ENCODE peak calls at places on chromosomes 3 and 15, in four cellular contexts. H is left ventricle myocardium inferior, R is tibial artery, B is upper lobe of right lung. Q is an unnamed sample.

GRCh38 chr3:111737712-111738097 is 121.4 kb upstream of the PHLDB2 start:
- DNase-seq in R (peak; percentile 83), B (no peak), H (peak; percentile 31), Q (peak; percentile 98)

GRCh38 chr3:52451237-52452083 is 2.4 kb downstream of the TNNC1 start:
- DNase-seq in H (peak; percentile 16), R (no peak), B (peak; percentile 56), Q (no peak)

GRCh38 chr3:123609063-123609462 is 24.2 kb upstream of the HACD2 start:
- DNase-seq in B (no peak), H (no peak), R (no peak), Q (no peak)

GRCh38 chr3:72924055-72924454 is 36.2 kb downstream of the GXYLT2 start:
- DNase-seq in B (no peak), R (no peak), H (no peak), Q (no peak)

GRCh38 chr3:175702956-175703355 is 843.8 kb downstream of the NAALADL2 start:
- DNase-seq in B (no peak), R (no peak), H (no peak), Q (no peak)

GRCh38 chr15:71790081-71790480 is 20.3 kb upstream of the NR2E3 start:
- DNase-seq in H (no peak), R (peak; percentile 61), B (peak; percentile 45), Q (peak; percentile 75)

GRCh38 chr15:66474140-66474539 is 23.4 kb downstream of the SNAPC5 start:
- DNase-seq in B (no peak), R (no peak), H (no peak), Q (no peak)

GRCh38 chr3:12750223-12750622 is 8.8 kb downstream of the TMEM40 start:
- DNase-seq in R (peak; percentile 71), B (no peak), H (peak; percentile 55), Q (peak; percentile 56)

GRCh38 chr3:24482306-24482705 is 12.3 kb downstream of the THRB start:
- DNase-seq in B (no peak), H (no peak), R (no peak), Q (no peak)

GRCh38 chr3:106560451-106560966 is 691.7 kb upstream of the CBLB start:
- DNase-seq in H (no peak), B (no peak), R (no peak), Q (peak; percentile 36)

GRCh38 chr3:106570426-106570825 is 701.6 kb upstream of the CBLB start:
- DNase-seq in H (no peak), B (no peak), R (no peak), Q (no peak)

DNA sequence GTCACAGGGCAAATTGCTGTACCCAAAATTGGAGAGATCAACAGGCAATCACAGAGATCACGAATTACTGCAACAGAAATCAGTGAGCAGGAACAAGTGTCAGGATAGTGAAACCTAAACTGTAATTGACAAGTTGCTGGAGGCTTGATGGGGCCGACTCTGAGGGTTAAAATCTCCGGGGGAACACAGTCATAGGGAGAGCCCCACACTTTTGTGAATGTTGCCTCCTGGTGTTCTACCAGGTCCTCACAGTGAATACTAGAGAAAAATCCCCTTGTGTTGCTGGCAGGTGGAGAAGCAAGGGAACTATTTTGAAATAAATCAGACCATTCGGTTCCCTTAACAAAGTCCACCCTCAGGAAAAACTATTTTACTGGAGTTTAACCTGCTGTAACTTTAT is 697.5 kb upstream of the CBLB start:
- DNase-seq in H (no peak), B (no peak), R (no peak), Q (no peak)
- TF ChIP-seq CTCF in H (no peak), B (no peak), R (no peak), Q (peak; percentile 20)

GRCh38 chr3:100609963-100610362 is 562 bp downstream of the ADGRG7 start:
- DNase-seq in H (no peak), R (no peak), B (no peak), Q (no peak)

GRCh38 chr3:100606894-100607512 is 2.4 kb upstream of the ADGRG7 start:
- DNase-seq in R (no peak), H (no peak), B (no peak), Q (no peak)

GRCh38 chr3:100611221-100611620 is 1.8 kb downstream of the ADGRG7 start:
- DNase-seq in R (no peak), B (no peak), H (no peak), Q (no peak)

GRCh38 chr3:100605358-100605757 is 4.0 kb upstream of the ADGRG7 start:
- DNase-seq in H (no peak), R (no peak), B (no peak), Q (no peak)

DNA sequence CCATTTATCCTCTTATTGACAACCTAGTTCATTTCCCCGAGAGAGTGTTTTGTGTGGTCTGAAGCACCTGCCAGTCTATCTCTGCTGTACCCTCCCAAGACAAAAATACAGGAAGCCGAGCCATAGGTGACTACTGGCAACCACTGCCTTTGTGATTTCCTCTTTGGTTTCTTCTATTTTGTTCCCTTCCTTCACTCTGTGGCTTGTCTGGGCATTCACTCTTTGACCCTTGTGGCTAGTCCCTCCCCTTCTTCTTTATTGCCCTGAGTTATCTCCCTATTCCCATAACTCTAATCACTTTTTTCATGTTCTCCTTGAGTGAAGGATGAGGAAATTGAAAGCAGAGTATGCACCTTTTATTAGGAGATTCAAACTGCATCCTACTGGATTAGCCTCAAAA is at the start of gene ADGRG7:
- DNase-seq in R (no peak), H (no peak), B (no peak), Q (no peak)
- H3K4me3 ChIP-seq in R (no peak within 1 kb of the TSS), H (no peak within 1 kb of the TSS), B (no peak within 1 kb of the TSS), Q (no peak within 1 kb of the TSS)

GRCh38 chr15:81002254-81003022 is 1.7 kb downstream of the TLNRD1 start:
- DNase-seq in R (no peak), H (peak; percentile 27), B (no peak), Q (no peak)
- H3K27ac ChIP-seq in R (peak overlapping the region; percentile 84), H (peak overlapping the region; percentile 99), B (peak overlapping the region; percentile 98), Q (peak overlapping the region; percentile 90)

DNA sequence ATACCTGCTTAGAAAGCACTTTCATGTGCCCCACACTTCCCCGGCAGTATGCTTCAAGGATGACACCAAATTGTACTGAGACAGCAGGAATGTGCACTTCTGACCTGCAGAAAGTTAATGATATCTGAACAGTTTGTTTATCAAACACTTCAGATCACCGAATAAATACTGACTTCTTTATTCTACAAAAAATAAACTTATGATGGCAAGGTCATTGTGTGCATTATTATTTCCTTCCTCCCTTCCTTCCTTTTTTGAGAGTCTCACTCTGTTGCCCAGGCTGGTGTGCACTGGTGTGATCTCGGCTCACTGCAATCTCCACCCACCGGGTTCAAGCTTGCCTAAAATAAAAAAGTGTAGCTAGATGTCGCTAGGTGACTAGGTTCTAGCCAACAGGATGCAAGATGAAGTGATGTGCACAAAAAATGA is 80.3 kb downstream of the FAIM start:
- DNase-seq in H (no peak), B (no peak), R (no peak), Q (no peak)
- TF ChIP-seq CTCF in H (no peak), B (no peak), R (no peak), Q (no peak)

GRCh38 chr15:79702621-79703020 is 194.2 kb downstream of the MTHFS start:
- DNase-seq in H (no peak), R (no peak), B (no peak), Q (no peak)
- H3K4me3 ChIP-seq in H (no peak overlapping the region), R (no peak overlapping the region), B (no peak overlapping the region), Q (no peak overlapping the region)